ENCODE peak calls at places on chromosomes 12 and 14, in nine cellular contexts. L, N, W, J, Y, G, Q, H and C are unnamed samples.

GRCh38 chr12:114744696-114745095 is 60.7 kb upstream of the TBX3 start:
- DNase-seq in L (no peak), N (no peak), W (no peak), J (no peak), Y (no peak), G (no peak), Q (no peak), H (no peak), C (no peak)

GRCh38 chr12:4918950-4919660 is 9.4 kb downstream of the KCNA1 start:
- DNase-seq in L (no peak), N (no peak), W (no peak), J (no peak), Y (no peak), G (no peak), Q (no peak), H (no peak), C (no peak)

GRCh38 chr14:97848351-97848980 is 1051.3 kb downstream of the VRK1 start:
- DNase-seq in L (peak; percentile 64), N (no peak), W (no peak), J (no peak), Y (no peak), G (no peak), Q (no peak), H (no peak), C (no peak)

GRCh38 chr14:31897581-31898186 is 179.4 kb upstream of the ARHGAP5 start:
- DNase-seq in L (no peak), N (no peak), W (no peak), J (no peak), Y (no peak), G (no peak), Q (no peak), H (no peak), C (no peak)

GRCh38 chr12:113334786-113335539 is at the start of gene SLC8B1:
- DNase-seq in L (peak; percentile 95), N (peak; percentile 93), W (peak; percentile 91), J (peak; percentile 95), Y (peak; percentile 71), G (peak; percentile 97), Q (peak; percentile 91), H (peak; percentile 92), C (peak; percentile 88)

GRCh38 chr12:58171914-58172313 is 230.5 kb downstream of the ATP23 start:
- DNase-seq in L (no peak), N (no peak), W (no peak), J (no peak), Y (no peak), G (no peak), Q (peak; percentile 17), H (no peak), C (no peak)

GRCh38 chr12:131561891-131562684 is 148.8 kb upstream of the SFSWAP start:
- DNase-seq in L (no peak), N (no peak), W (no peak), J (no peak), Y (no peak), G (no peak), Q (no peak), H (no peak), C (no peak)

GRCh38 chr12:92408072-92408900 is 262.6 kb upstream of the BTG1 start:
- DNase-seq in L (peak; percentile 37), N (no peak), W (no peak), J (peak; percentile 69), Y (peak; percentile 23), G (no peak), Q (no peak), H (peak; percentile 32), C (peak; percentile 81)

GRCh38 chr12:7075931-7076330 is 15.4 kb downstream of the C1S start:
- DNase-seq in L (no peak), N (no peak), W (no peak), J (no peak), Y (no peak), G (no peak), Q (no peak), H (no peak), C (no peak)

GRCh38 chr14:36996857-36997590 is 175.4 kb downstream of the SLC25A21 start:
- DNase-seq in L (no peak), N (no peak), W (no peak), J (no peak), Y (no peak), G (no peak), Q (no peak), H (no peak), C (no peak)

GRCh38 chr12:3680919-3681594 is 71.9 kb downstream of the CRACR2A start:
- DNase-seq in L (peak; percentile 50), N (no peak), W (peak; percentile 70), J (no peak), Y (no peak), G (no peak), Q (peak; percentile 60), H (no peak), C (no peak)

GRCh38 chr12:57864811-57865751 is 18.6 kb upstream of the CTDSP2 start:
- DNase-seq in L (peak; percentile 54), N (peak; percentile 85), W (peak; percentile 81), J (no peak), Y (no peak), G (peak; percentile 82), Q (peak; percentile 75), H (peak; percentile 86), C (peak; percentile 87)

GRCh38 chr12:52884526-52885293 is 20.2 kb downstream of the KRT8 start:
- DNase-seq in L (peak; percentile 91), N (peak; percentile 85), W (peak; percentile 84), J (peak; percentile 90), Y (no peak), G (peak; percentile 83), Q (peak; percentile 87), H (peak; percentile 69), C (peak; percentile 90)
- TF ChIP-seq CTCF in L (peak; percentile 97), N (peak; percentile 95), W (peak; percentile 81), J (peak; percentile 97), Y (peak; percentile 98), G (peak; percentile 74), Q (peak; percentile 99), H (peak; percentile 84), C (peak; percentile 94)

DNA sequence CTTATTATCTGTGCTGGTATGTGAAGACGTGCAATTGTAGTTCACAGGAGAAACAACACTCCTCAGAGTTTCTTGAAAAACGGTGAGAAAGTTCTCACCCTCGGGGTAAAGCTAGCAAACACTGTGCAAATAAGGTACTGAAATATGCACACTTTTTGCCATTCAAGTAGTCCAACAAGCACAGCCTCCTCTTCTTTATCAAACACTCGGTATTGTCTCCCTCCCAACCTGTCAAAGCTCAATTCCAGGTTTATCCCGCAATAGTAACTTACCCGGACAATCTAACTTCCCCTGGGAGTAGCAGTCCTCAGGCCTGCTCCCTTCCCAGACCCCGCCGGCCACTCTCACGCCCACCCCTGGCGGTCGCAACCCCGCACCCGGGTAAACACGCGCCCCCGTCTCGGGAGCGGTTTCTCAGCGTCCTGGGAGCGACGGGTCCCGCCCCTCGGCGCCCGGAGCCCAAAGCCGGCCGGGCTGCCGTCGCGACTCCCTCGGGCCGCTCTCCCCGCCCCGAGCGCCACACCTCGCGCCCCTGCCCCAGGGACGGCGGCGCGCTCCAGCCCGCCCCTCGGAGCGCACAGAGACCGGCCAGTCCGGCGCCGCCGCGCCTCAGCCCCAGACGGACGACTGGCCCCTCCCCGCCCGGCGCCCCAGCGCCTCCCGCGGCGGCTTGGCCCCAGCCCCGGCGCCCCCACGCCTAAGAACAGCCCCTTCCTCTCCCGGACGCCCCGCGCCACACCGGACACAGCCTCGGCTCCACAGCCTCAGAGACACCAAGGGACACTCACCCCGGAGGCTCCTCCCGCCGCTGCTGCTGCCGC is 594 bp downstream of the BTBD7 start:
- DNase-seq in L (peak; percentile 75), N (peak; percentile 78), W (peak; percentile 74), J (no peak), Y (no peak), G (peak; percentile 77), Q (peak; percentile 66), H (peak; percentile 36), C (peak; percentile 33)
- TF ChIP-seq CTCF in L (peak; percentile 9), N (no peak), W (no peak), J (no peak), Y (no peak), G (no peak), Q (no peak), H (no peak), C (no peak)

GRCh38 chr14:95474941-95475340 is 41.5 kb downstream of the SYNE3 start:
- DNase-seq in L (no peak), N (no peak), W (peak; percentile 27), J (no peak), Y (no peak), G (no peak), Q (no peak), H (no peak), C (no peak)

GRCh38 chr14:95474486-95474885 is 42.0 kb downstream of the SYNE3 start:
- DNase-seq in L (no peak), N (no peak), W (peak; percentile 2), J (no peak), Y (no peak), G (no peak), Q (no peak), H (no peak), C (no peak)

GRCh38 chr14:95471526-95472304 is 44.7 kb downstream of the SYNE3 start:
- DNase-seq in L (no peak), N (no peak), W (no peak), J (no peak), Y (no peak), G (no peak), Q (no peak), H (no peak), C (no peak)

GRCh38 chr14:95470942-95471499 is 45.4 kb downstream of the SYNE3 start:
- DNase-seq in L (no peak), N (no peak), W (no peak), J (no peak), Y (no peak), G (no peak), Q (no peak), H (no peak), C (no peak)

DNA sequence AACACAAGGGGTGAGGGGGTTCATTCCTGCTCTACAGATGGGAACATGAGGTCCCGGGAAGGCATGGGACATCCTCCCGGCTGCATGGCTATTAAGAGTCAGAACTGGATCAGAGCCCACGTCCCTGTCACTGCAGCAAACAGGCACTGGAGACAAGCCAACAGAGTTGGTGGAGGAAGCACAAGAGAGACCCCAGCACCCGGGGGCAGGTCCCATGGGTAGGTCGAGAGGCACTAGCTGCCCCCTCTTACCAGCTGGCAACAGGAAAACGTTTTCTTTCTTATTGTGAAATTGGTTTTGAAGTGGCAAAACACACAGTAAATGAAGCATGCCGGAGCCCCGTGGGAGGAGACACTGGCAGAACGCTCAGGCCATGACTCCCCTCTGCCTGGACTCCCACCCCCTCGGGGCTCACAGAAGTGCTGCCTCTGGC is 43.6 kb downstream of the SYNE3 start:
- DNase-seq in L (no peak), N (no peak), W (no peak), J (no peak), Y (no peak), G (no peak), Q (no peak), H (no peak), C (no peak)
- TF ChIP-seq CTCF in L (no peak), N (no peak), W (no peak), J (no peak), Y (no peak), G (no peak), Q (no peak), H (no peak), C (no peak)

DNA sequence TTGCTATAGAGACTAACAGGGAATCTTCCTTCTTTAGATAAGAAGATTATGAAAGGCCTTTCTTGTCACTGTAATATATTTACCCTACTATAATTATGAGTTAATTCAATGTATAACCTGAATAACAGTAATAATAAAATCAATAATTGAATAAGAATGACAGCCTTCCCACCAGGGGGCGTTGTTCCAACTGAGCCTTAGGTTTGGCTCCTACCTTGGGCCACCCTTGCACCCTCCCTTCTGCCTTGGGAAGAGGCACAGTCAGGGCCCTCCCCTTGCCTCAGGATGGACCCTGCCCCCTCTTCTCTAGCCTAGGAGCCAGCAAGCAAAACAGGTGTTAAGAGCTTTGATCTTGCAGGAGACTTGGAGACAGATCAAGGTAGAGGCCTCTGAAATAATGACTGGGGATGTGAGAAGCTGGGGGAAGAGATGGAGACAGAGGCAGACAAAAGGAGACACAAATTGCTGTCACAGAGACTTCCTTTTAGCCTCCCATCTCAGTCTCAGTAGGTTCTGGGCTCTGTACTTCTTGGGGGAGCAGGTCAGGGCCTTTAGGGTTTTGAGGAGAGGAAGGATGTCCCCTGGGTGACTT is 40.1 kb upstream of the CISTR start:
- DNase-seq in L (peak; percentile 33), N (no peak), W (no peak), J (peak; percentile 80), Y (peak; percentile 2), G (no peak), Q (peak; percentile 13), H (no peak), C (peak; percentile 46)
- TF ChIP-seq CTCF in L (peak; percentile 73), N (peak; percentile 44), W (no peak), J (peak; percentile 81), Y (peak; percentile 66), G (peak; percentile 44), Q (peak; percentile 41), H (peak; percentile 37), C (peak; percentile 77)